ENCODE peak calls at places on chromosomes 4 and X, in eight cellular contexts. T is iPS DF 6.9, R is A549, Q is AG04449, K is MCF 10A, M is GM10248, U is NCI-H69, Y is bronchial epithelial cell. H is an unnamed sample.

GRCh38 chrX:45769919-45770582 is 569.4 kb upstream of the DIPK2B start:
- DNase-seq in T (no peak), R (peak), Q (no peak), K (peak), M (peak), U (no peak), Y (peak), H (peak)

GRCh38 chr4:185142911-185143595 is at the start of gene SLC25A4:
- DNase-seq in T (peak), R (peak), Q (no peak), K (peak), M (peak), U (peak), Y (peak), H (peak)

GRCh38 chrX:72305286-72306084 is at the start of gene CITED1:
- DNase-seq in T (no peak), R (no peak), Q (no peak), K (peak), M (no peak), U (peak), Y (no peak), H (no peak)

GRCh38 chr4:55321707-55322264 is 24.3 kb upstream of the SRD5A3 start:
- DNase-seq in T (no peak), R (peak), Q (no peak), K (peak), M (peak), U (peak), Y (peak), H (peak)

GRCh38 chr4:81580346-81581013 is 108.8 kb upstream of the RASGEF1B start:
- DNase-seq in T (no peak), R (no peak), Q (no peak), K (no peak), M (no peak), U (no peak), Y (no peak), H (no peak)

GRCh38 chr4:183182873-183183725 is 84.0 kb downstream of the WWC2 start:
- DNase-seq in T (peak), R (peak), Q (no peak), K (peak), M (no peak), U (peak), Y (peak), H (peak)

GRCh38 chr4:17094209-17094608 is 195.8 kb upstream of the LDB2 start:
- DNase-seq in T (no peak), R (no peak), Q (no peak), K (no peak), M (no peak), U (no peak), Y (no peak), H (no peak)

GRCh38 chr4:83561381-83561780 is 25.5 kb downstream of the GPAT3 start:
- DNase-seq in T (no peak), R (peak), Q (no peak), K (peak), M (no peak), U (peak), Y (peak), H (no peak)

GRCh38 chr4:34861661-34862060 is 1382.7 kb downstream of the ARAP2 start:
- DNase-seq in T (no peak), R (no peak), Q (no peak), K (no peak), M (no peak), U (no peak), Y (no peak), H (no peak)

GRCh38 chr4:183700407-183700806 is 41.3 kb downstream of the TRAPPC11 start:
- DNase-seq in T (no peak), R (no peak), Q (no peak), K (peak), M (no peak), U (no peak), Y (peak), H (no peak)

GRCh38 chr4:604131-604530 is 21.2 kb upstream of the PDE6B start:
- DNase-seq in T (no peak), R (no peak), Q (no peak), K (no peak), M (no peak), U (no peak), Y (no peak), H (no peak)

GRCh38 chr4:21512351-21512750 is 436.2 kb downstream of the KCNIP4 start:
- DNase-seq in T (peak), R (peak), Q (no peak), K (peak), M (no peak), U (peak), Y (peak), H (peak)

GRCh38 chr4:142404191-142404611 is 441.9 kb downstream of the INPP4B start:
- DNase-seq in T (no peak), R (peak), Q (no peak), K (peak), M (no peak), U (no peak), Y (peak), H (peak)

GRCh38 chr4:139795915-139796314 is 130.3 kb downstream of the MGST2 start:
- DNase-seq in T (no peak), R (no peak), Q (no peak), K (no peak), M (no peak), U (no peak), Y (no peak), H (no peak)

GRCh38 chr4:145427991-145428390 is 53.7 kb upstream of the SMAD1 start:
- DNase-seq in T (no peak), R (no peak), Q (no peak), K (no peak), M (no peak), U (no peak), Y (no peak), H (no peak)

GRCh38 chr4:145830699-145831098 is 107.9 kb downstream of the ZNF827 start:
- DNase-seq in T (no peak), R (no peak), Q (no peak), K (no peak), M (peak), U (no peak), Y (no peak), H (no peak)

GRCh38 chr4:96874657-96875056 is 1034.8 kb downstream of the PDHA2 start:
- DNase-seq in T (no peak), R (no peak), Q (no peak), K (no peak), M (no peak), U (no peak), Y (no peak), H (no peak)

GRCh38 chrX:132217203-132218073 is 1.8 kb downstream of the RAP2C start:
- DNase-seq in T (peak), R (peak), Q (no peak), K (peak), M (peak), U (peak), Y (peak), H (peak)

GRCh38 chrX:82676386-82676785 is 831.7 kb upstream of the POU3F4 start:
- DNase-seq in T (no peak), R (peak), Q (no peak), K (peak), M (no peak), U (peak), Y (peak), H (no peak)

GRCh38 chrX:130771230-130771629 is 131.8 kb downstream of the ENOX2 start:
- DNase-seq in T (no peak), R (no peak), Q (no peak), K (peak), M (no peak), U (peak), Y (peak), H (no peak)

GRCh38 chrX:24542756-24543155 is 77.7 kb downstream of the PDK3 start:
- DNase-seq in T (no peak), R (no peak), Q (no peak), K (no peak), M (no peak), U (no peak), Y (no peak), H (no peak)

GRCh38 chrX:13711141-13711540 is 22.2 kb downstream of the RAB9A start:
- DNase-seq in T (no peak), R (no peak), Q (no peak), K (no peak), M (no peak), U (no peak), Y (no peak), H (no peak)

GRCh38 chr4:125314676-125315570 is at the start of gene FAT4:
- DNase-seq in T (no peak), R (peak), Q (peak), K (peak), M (peak), U (peak), Y (peak), H (peak)

GRCh38 chr4:106284227-106284626 is 31.8 kb downstream of the TBCK start:
- DNase-seq in T (no peak), R (no peak), Q (no peak), K (no peak), M (no peak), U (no peak), Y (no peak), H (no peak)

GRCh38 chr4:53162926-53163325 is 202.9 kb downstream of the SCFD2 start:
- DNase-seq in T (no peak), R (no peak), Q (no peak), K (no peak), M (no peak), U (no peak), Y (no peak), H (no peak)

GRCh38 chr4:149754526-149754925 is 61.1 kb downstream of the IQCM start:
- DNase-seq in T (no peak), R (no peak), Q (peak), K (no peak), M (no peak), U (no peak), Y (peak), H (no peak)

GRCh38 chr4:71204056-71204455 is 134.8 kb upstream of the SLC4A4 start:
- DNase-seq in T (no peak), R (no peak), Q (no peak), K (no peak), M (no peak), U (no peak), Y (no peak), H (no peak)

GRCh38 chr4:164440196-164440595 is 313.7 kb upstream of the SMIM31 start:
- DNase-seq in T (no peak), R (no peak), Q (no peak), K (peak), M (no peak), U (no peak), Y (peak), H (peak)

GRCh38 chrX:72307646-72308051 is 1.9 kb upstream of the CITED1 start:
- DNase-seq in T (no peak), R (no peak), Q (no peak), K (no peak), M (no peak), U (no peak), Y (no peak), H (no peak)

GRCh38 chr4:825063-825968 is 613 bp downstream of the CPLX1 start:
- DNase-seq in T (no peak), R (no peak), Q (no peak), K (no peak), M (no peak), U (peak), Y (no peak), H (peak)

GRCh38 chr4:7752649-7753048 is 187.0 kb downstream of the AFAP1 start:
- DNase-seq in T (no peak), R (no peak), Q (no peak), K (peak), M (no peak), U (no peak), Y (peak), H (no peak)

GRCh38 chr4:40621592-40622512 is 7.8 kb downstream of the RBM47 start:
- DNase-seq in T (no peak), R (peak), Q (peak), K (peak), M (peak), U (peak), Y (peak), H (peak)

GRCh38 chr4:10584042-10584441 is 100.5 kb downstream of the CLNK start:
- DNase-seq in T (no peak), R (no peak), Q (peak), K (peak), M (peak), U (peak), Y (peak), H (peak)

GRCh38 chr4:86338989-86339388 is 20.9 kb downstream of the MAPK10 start:
- DNase-seq in T (no peak), R (peak), Q (peak), K (peak), M (no peak), U (no peak), Y (peak), H (no peak)

GRCh38 chrX:154508346-154508745 is 7.7 kb downstream of the FAM3A start:
- DNase-seq in T (no peak), R (no peak), Q (no peak), K (no peak), M (no peak), U (no peak), Y (no peak), H (no peak)